ENCODE peak calls at places on chromosomes 1 and 21, in six cellular contexts. One of them, this sample, is unnamed.

GRCh38 chr1:8025671-8026144 is 401 bp downstream of the ERRFI1 start:
- DNase-seq in midbrain: no peak
- DNase-seq in GM20000: no peak
- DNase-seq in substantia nigra: no peak
- DNase-seq in mesothelial cell of epicardium: no peak
- DNase-seq in left ventricle myocardium inferior: no peak
- DNase-seq in this sample: no peak

GRCh38 chr1:230972855-230973271 is 5.8 kb downstream of the TTC13 start:
- DNase-seq in GM20000: peak; percentile 45
- DNase-seq in left ventricle myocardium inferior: no peak
- DNase-seq in mesothelial cell of epicardium: no peak
- DNase-seq in midbrain: no peak
- DNase-seq in substantia nigra: no peak
- DNase-seq in this sample: peak; percentile 55

GRCh38 chr1:119631433-119632102 is 16.5 kb downstream of the ZNF697 start:
- DNase-seq in mesothelial cell of epicardium: peak; percentile 42
- DNase-seq in GM20000: peak; percentile 61
- DNase-seq in left ventricle myocardium inferior: peak; percentile 94
- DNase-seq in substantia nigra: peak; percentile 8
- DNase-seq in midbrain: peak; percentile 64
- DNase-seq in this sample: no peak

GRCh38 chr21:40886931-40887330 is 40.0 kb upstream of the DSCAM start:
- DNase-seq in mesothelial cell of epicardium: no peak
- DNase-seq in left ventricle myocardium inferior: no peak
- DNase-seq in substantia nigra: no peak
- DNase-seq in GM20000: no peak
- DNase-seq in midbrain: no peak
- DNase-seq in this sample: no peak

GRCh38 chr1:239952348-239953307 is 139.1 kb upstream of the FMN2 start:
- DNase-seq in GM20000: no peak
- DNase-seq in substantia nigra: no peak
- DNase-seq in midbrain: no peak
- DNase-seq in left ventricle myocardium inferior: no peak
- DNase-seq in mesothelial cell of epicardium: no peak
- DNase-seq in this sample: no peak

GRCh38 chr1:35191429-35192055 is 1.4 kb downstream of the SFPQ start:
- DNase-seq in midbrain: no peak
- DNase-seq in left ventricle myocardium inferior: no peak
- DNase-seq in GM20000: no peak
- DNase-seq in substantia nigra: no peak
- DNase-seq in mesothelial cell of epicardium: no peak
- DNase-seq in this sample: no peak

GRCh38 chr1:185073725-185074124 is 28.4 kb downstream of the RNF2 start:
- DNase-seq in GM20000: no peak
- DNase-seq in left ventricle myocardium inferior: no peak
- DNase-seq in midbrain: no peak
- DNase-seq in mesothelial cell of epicardium: no peak
- DNase-seq in substantia nigra: no peak
- DNase-seq in this sample: no peak

GRCh38 chr21:46118305-46118870 is 20.5 kb downstream of the COL6A2 start:
- DNase-seq in GM20000: no peak
- DNase-seq in left ventricle myocardium inferior: peak; percentile 4
- DNase-seq in mesothelial cell of epicardium: peak; percentile 16
- DNase-seq in midbrain: no peak
- DNase-seq in substantia nigra: no peak
- DNase-seq in this sample: no peak

GRCh38 chr1:10271090-10271489 is 60.7 kb downstream of the KIF1B start:
- DNase-seq in substantia nigra: no peak
- DNase-seq in left ventricle myocardium inferior: no peak
- DNase-seq in midbrain: no peak
- DNase-seq in GM20000: no peak
- DNase-seq in mesothelial cell of epicardium: no peak
- DNase-seq in this sample: no peak

GRCh38 chr21:42924433-42924751 is 1.0 kb downstream of the ERVH48-1 start:
- DNase-seq in mesothelial cell of epicardium: no peak
- DNase-seq in midbrain: no peak
- DNase-seq in left ventricle myocardium inferior: no peak
- DNase-seq in substantia nigra: no peak
- DNase-seq in GM20000: no peak
- DNase-seq in this sample: no peak

GRCh38 chr1:161869291-161869690 is 103.2 kb downstream of the ATF6 start:
- DNase-seq in GM20000: no peak
- DNase-seq in left ventricle myocardium inferior: no peak
- DNase-seq in mesothelial cell of epicardium: no peak
- DNase-seq in midbrain: no peak
- DNase-seq in substantia nigra: no peak
- DNase-seq in this sample: no peak

GRCh38 chr1:170126691-170127090 is 19.1 kb upstream of the NTMT2 start:
- DNase-seq in left ventricle myocardium inferior: no peak
- DNase-seq in midbrain: no peak
- DNase-seq in substantia nigra: no peak
- DNase-seq in GM20000: peak; percentile 40
- DNase-seq in mesothelial cell of epicardium: no peak
- DNase-seq in this sample: peak; percentile 72

GRCh38 chr21:45128613-45129226 is 54.3 kb downstream of the ADARB1 start:
- DNase-seq in midbrain: peak; percentile 56
- DNase-seq in left ventricle myocardium inferior: peak; percentile 76
- DNase-seq in mesothelial cell of epicardium: no peak
- DNase-seq in GM20000: peak; percentile 73
- DNase-seq in substantia nigra: no peak
- DNase-seq in this sample: no peak

GRCh38 chr1:9753121-9753531 is 70.6 kb downstream of the CLSTN1 start:
- DNase-seq in GM20000: no peak
- DNase-seq in mesothelial cell of epicardium: no peak
- DNase-seq in substantia nigra: no peak
- DNase-seq in midbrain: no peak
- DNase-seq in left ventricle myocardium inferior: peak; percentile 41
- DNase-seq in this sample: no peak

GRCh38 chr1:3740752-3741151 is 11.5 kb upstream of the CCDC27 start:
- DNase-seq in left ventricle myocardium inferior: no peak
- DNase-seq in substantia nigra: no peak
- DNase-seq in midbrain: no peak
- DNase-seq in mesothelial cell of epicardium: no peak
- DNase-seq in GM20000: no peak
- DNase-seq in this sample: no peak

GRCh38 chr1:94068096-94068830 is 52.7 kb downstream of the ABCA4 start:
- DNase-seq in left ventricle myocardium inferior: no peak
- DNase-seq in midbrain: no peak
- DNase-seq in substantia nigra: no peak
- DNase-seq in GM20000: no peak
- DNase-seq in mesothelial cell of epicardium: no peak
- DNase-seq in this sample: no peak

GRCh38 chr21:45550552-45551210 is 8.4 kb upstream of the SLC19A1 start:
- DNase-seq in mesothelial cell of epicardium: peak; percentile 12
- DNase-seq in GM20000: peak; percentile 75
- DNase-seq in midbrain: peak; percentile 37
- DNase-seq in substantia nigra: no peak
- DNase-seq in left ventricle myocardium inferior: peak; percentile 32
- DNase-seq in this sample: peak; percentile 84

GRCh38 chr1:160581970-160582369 is 2.7 kb upstream of the CD84 start:
- DNase-seq in substantia nigra: no peak
- DNase-seq in GM20000: no peak
- DNase-seq in midbrain: no peak
- DNase-seq in left ventricle myocardium inferior: no peak
- DNase-seq in mesothelial cell of epicardium: no peak
- DNase-seq in this sample: no peak

GRCh38 chr1:44500181-44501021 is 95.3 kb downstream of the RNF220 start:
- DNase-seq in left ventricle myocardium inferior: no peak
- DNase-seq in GM20000: no peak
- DNase-seq in substantia nigra: no peak
- DNase-seq in mesothelial cell of epicardium: no peak
- DNase-seq in midbrain: peak; percentile 89
- DNase-seq in this sample: no peak

GRCh38 chr1:179816196-179816960 is 61.2 kb downstream of the TOR1AIP2 start:
- DNase-seq in mesothelial cell of epicardium: no peak
- DNase-seq in substantia nigra: no peak
- DNase-seq in GM20000: no peak
- DNase-seq in midbrain: no peak
- DNase-seq in left ventricle myocardium inferior: peak; percentile 68
- DNase-seq in this sample: no peak

GRCh38 chr21:38989745-38990423 is 184.2 kb downstream of the ETS2 start:
- DNase-seq in substantia nigra: no peak
- DNase-seq in midbrain: no peak
- DNase-seq in GM20000: no peak
- DNase-seq in mesothelial cell of epicardium: no peak
- DNase-seq in left ventricle myocardium inferior: no peak
- DNase-seq in this sample: no peak

GRCh38 chr1:118556936-118557335 is 371.9 kb upstream of the SPAG17 start:
- DNase-seq in midbrain: no peak
- DNase-seq in mesothelial cell of epicardium: no peak
- DNase-seq in substantia nigra: no peak
- DNase-seq in left ventricle myocardium inferior: no peak
- DNase-seq in GM20000: no peak
- DNase-seq in this sample: no peak